ENCODE peak calls at places on chromosomes 16 and 17, in six cellular contexts. G, J, R, M, K and U are unnamed samples.
A peak's percentile ranks its signal among the peaks of the same experiment; 100 is the strongest.

GRCh38 chr17:80270836-80271235 is 10.2 kb downstream of the RNF213 start:
- DNase-seq in G (peak; percentile 34), J (no peak), R (no peak), M (no peak), K (no peak), U (no peak)

GRCh38 chr16:168424-168823 is 2.6 kb downstream of the HBM start:
- DNase-seq in G (no peak), J (no peak), R (no peak), M (no peak), K (no peak), U (no peak)

GRCh38 chr17:37671813-37672544 is 28.7 kb upstream of the DDX52 start:
- DNase-seq in G (no peak), J (no peak), R (peak; percentile 32), M (no peak), K (no peak), U (no peak)

GRCh38 chr17:42135664-42136653 is 13.4 kb downstream of the HSPB9 start:
- DNase-seq in G (no peak), J (no peak), R (no peak), M (no peak), K (peak; percentile 85), U (peak; percentile 94)

GRCh38 chr17:19368119-19368660 is 5.7 kb upstream of the B9D1 start:
- DNase-seq in G (no peak), J (no peak), R (no peak), M (peak; percentile 13), K (no peak), U (no peak)

GRCh38 chr16:50645858-50646257 is 35.3 kb downstream of the SNX20 start:
- DNase-seq in G (no peak), J (no peak), R (no peak), M (no peak), K (no peak), U (no peak)

GRCh38 chr16:14394834-14395233 is 235.2 kb downstream of the PARN start:
- DNase-seq in G (no peak), J (no peak), R (no peak), M (no peak), K (no peak), U (no peak)

GRCh38 chr16:88553739-88554138 is 16.5 kb upstream of the ZC3H18 start:
- DNase-seq in G (no peak), J (no peak), R (no peak), M (no peak), K (no peak), U (no peak)

GRCh38 chr17:59349178-59349577 is 17.7 kb downstream of the YPEL2 start:
- DNase-seq in G (no peak), J (no peak), R (no peak), M (no peak), K (no peak), U (peak; percentile 79)
- H3K4me1 ChIP-seq in G (peaks cover 25% of the 10 kb centered on the region), J (peaks cover 16% of the 10 kb centered on the region), R (no peaks in the 10 kb centered on the region), M (peaks cover 27% of the 10 kb centered on the region), K (no peaks in the 10 kb centered on the region), U (peaks cover 77% of the 10 kb centered on the region)

DNA sequence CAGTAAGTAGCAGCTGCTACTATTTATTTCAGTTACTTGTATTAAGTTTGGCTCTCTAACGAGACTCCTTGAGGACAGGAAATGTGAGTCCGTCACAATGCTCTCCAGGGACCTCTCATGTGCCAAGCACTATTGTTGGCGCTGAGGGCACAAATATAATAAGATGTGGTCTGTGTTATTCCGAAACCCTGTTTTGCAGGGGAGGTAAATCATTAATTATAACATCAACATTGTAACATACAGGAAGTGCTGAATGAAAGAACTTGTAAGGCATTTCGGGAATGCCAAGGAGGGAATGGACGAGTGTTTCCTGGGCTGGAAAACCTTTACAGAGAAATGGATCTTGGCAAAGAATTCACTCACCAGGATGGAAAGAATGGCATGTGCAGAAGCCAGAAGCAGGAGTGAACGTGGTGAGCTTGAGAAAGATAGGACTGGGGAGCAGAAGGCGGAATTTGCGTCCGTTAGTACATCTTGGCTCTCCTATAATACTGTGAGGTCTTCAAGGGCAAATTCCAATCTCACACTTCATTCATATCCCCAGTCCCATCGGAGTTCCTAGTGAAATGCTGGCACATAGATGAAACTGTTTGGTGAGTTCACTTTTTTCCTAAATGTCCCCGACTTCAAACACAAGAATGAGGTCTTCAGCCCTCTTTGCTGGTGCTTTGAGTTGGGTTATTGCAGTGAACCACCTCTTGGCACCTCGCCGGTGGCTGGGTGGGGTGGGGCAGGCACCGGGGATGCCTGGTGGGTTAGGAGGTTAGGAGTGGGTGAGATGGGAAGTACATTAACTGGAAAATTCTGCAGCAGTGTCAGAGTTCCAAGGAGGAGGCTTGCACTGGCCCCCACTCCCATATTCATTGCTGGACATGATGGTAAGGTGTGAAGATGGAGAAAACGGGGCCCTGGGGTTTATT is 11.5 kb downstream of the TAC4 start:
- DNase-seq in G (no peak), J (no peak), R (no peak), M (no peak), K (no peak), U (no peak)
- H3K27ac ChIP-seq in G (no peak overlapping the region), J (no peak overlapping the region), R (no peak overlapping the region), M (no peak overlapping the region), K (no peak overlapping the region), U (peak overlapping the region; percentile 38)

GRCh38 chr17:77450742-77451270 is 310.0 kb downstream of the SEC14L1 start:
- DNase-seq in G (no peak), J (no peak), R (no peak), M (no peak), K (no peak), U (no peak)
- H3K4me1 ChIP-seq in G (peaks cover 64% of the 10 kb centered on the region), J (peaks cover 37% of the 10 kb centered on the region), R (peaks cover 63% of the 10 kb centered on the region), M (peaks cover 60% of the 10 kb centered on the region), K (peaks cover 58% of the 10 kb centered on the region), U (peaks cover 30% of the 10 kb centered on the region)

DNA sequence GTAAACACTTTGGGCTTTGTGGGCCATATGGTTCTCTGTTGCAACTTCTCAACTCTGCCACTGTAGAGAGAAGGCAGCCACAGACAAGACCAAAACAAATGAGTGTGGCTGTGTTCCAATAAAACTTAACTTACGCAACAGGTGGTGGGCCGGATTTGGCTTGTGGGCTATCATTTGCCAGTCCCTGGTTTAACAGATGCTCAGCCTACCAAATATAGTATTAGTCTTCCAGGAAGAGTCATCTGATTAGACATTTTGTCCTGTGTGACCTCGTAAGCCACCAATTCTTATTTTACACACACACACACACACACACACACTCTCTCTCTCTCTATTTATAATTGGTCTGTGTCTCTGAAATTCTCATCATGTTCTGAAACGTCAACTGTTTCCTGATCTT is 245.9 kb downstream of the XYLT1 start:
- DNase-seq in G (no peak), J (no peak), R (no peak), M (no peak), K (peak; percentile 66), U (peak; percentile 13)
- H3K27ac ChIP-seq in G (no peak overlapping the region), J (no peak overlapping the region), R (no peak overlapping the region), M (no peak overlapping the region), K (peak overlapping the region; percentile 65), U (no peak overlapping the region)

GRCh38 chr17:81424613-81425017 is 29.4 kb downstream of the BAHCC1 start:
- DNase-seq in G (no peak), J (no peak), R (no peak), M (no peak), K (no peak), U (no peak)
- H3K4me1 ChIP-seq in G (peaks cover 24% of the 10 kb centered on the region), J (peaks cover 23% of the 10 kb centered on the region), R (peaks cover 39% of the 10 kb centered on the region), M (peaks cover 10% of the 10 kb centered on the region), K (peaks cover 56% of the 10 kb centered on the region), U (peaks cover 81% of the 10 kb centered on the region)

DNA sequence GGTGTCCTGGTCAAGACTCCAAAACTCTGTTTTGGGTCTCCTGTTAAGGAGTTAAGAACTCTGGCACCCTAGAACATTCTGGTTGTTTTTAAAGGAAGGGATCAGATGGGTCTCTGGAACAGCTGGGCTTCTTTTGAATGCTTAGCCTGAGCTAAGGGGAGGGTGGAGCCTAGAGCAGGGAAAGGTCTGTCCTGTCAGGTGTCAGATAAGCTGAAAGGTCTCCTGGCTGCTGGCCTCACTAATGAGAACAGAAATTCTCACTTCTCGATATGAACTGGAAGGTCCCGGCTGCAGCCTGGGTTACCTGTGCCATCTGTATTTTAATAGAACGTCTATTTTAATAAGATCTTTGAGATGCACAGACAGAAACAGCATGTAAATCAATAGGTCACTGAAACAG is 69.0 kb downstream of the RAP1GAP2 start:
- DNase-seq in G (no peak), J (no peak), R (no peak), M (no peak), K (peak; percentile 48), U (no peak)
- H3K27ac ChIP-seq in G (no peak overlapping the region), J (no peak overlapping the region), R (no peak overlapping the region), M (no peak overlapping the region), K (no peak overlapping the region), U (no peak overlapping the region)

GRCh38 chr17:78736526-78737079 is 45.5 kb downstream of the CYTH1 start:
- DNase-seq in G (peak; percentile 77), J (peak; percentile 45), R (peak; percentile 81), M (peak; percentile 80), K (peak; percentile 94), U (peak; percentile 97)

GRCh38 chr17:78731904-78732303 is 50.2 kb downstream of the CYTH1 start:
- DNase-seq in G (no peak), J (no peak), R (no peak), M (no peak), K (no peak), U (no peak)

GRCh38 chr17:78735832-78736525 is 46.1 kb downstream of the CYTH1 start:
- DNase-seq in G (peak; percentile 60), J (no peak), R (no peak), M (no peak), K (peak; percentile 64), U (no peak)

GRCh38 chr17:78737332-78737731 is 44.7 kb downstream of the CYTH1 start:
- DNase-seq in G (no peak), J (no peak), R (no peak), M (no peak), K (no peak), U (no peak)

GRCh38 chr17:78734841-78735641 is 47.0 kb downstream of the CYTH1 start:
- DNase-seq in G (no peak), J (no peak), R (no peak), M (no peak), K (no peak), U (peak; percentile 26)
- H3K4me1 ChIP-seq in G (peaks cover 88% of the 10 kb centered on the region), J (peaks cover 63% of the 10 kb centered on the region), R (peaks cover 33% of the 10 kb centered on the region), M (peaks cover 86% of the 10 kb centered on the region), K (peaks cover 28% of the 10 kb centered on the region), U (peaks cover 34% of the 10 kb centered on the region)

GRCh38 chr17:16338391-16338790 is 14.9 kb downstream of the CENPV start:
- DNase-seq in G (no peak), J (no peak), R (no peak), M (no peak), K (no peak), U (no peak)

GRCh38 chr17:16342979-16343378 is 10.3 kb downstream of the CENPV start:
- DNase-seq in G (no peak), J (no peak), R (no peak), M (no peak), K (no peak), U (no peak)

GRCh38 chr17:16339402-16339801 is 13.9 kb downstream of the CENPV start:
- DNase-seq in G (no peak), J (no peak), R (no peak), M (no peak), K (no peak), U (no peak)

GRCh38 chr17:16343569-16343968 is 9.7 kb downstream of the CENPV start:
- DNase-seq in G (no peak), J (no peak), R (no peak), M (no peak), K (no peak), U (no peak)

GRCh38 chr17:16339959-16340358 is 13.3 kb downstream of the CENPV start:
- DNase-seq in G (no peak), J (no peak), R (no peak), M (no peak), K (no peak), U (no peak)
- H3K27ac ChIP-seq in G (no peak overlapping the region), J (no peak overlapping the region), R (no peak overlapping the region), M (no peak overlapping the region), K (no peak overlapping the region), U (no peak overlapping the region)

GRCh38 chr17:229130-229944 is 47.9 kb upstream of the DOC2B start:
- DNase-seq in G (no peak), J (no peak), R (no peak), M (peak; percentile 9), K (peak; percentile 2), U (no peak)
- H3K4me1 ChIP-seq in G (no peaks in the 10 kb centered on the region), J (no peaks in the 10 kb centered on the region), R (no peaks in the 10 kb centered on the region), M (no peaks in the 10 kb centered on the region), K (no peaks in the 10 kb centered on the region), U (peaks cover 7% of the 10 kb centered on the region)